ENCODE peak calls at places on chromosomes 6 and 20, in six cellular contexts. Z is HAP-1, P is mucosa of descending colon, U is tibial nerve, I is pancreas, Q is osteoblast. A is an unnamed sample. For H3K4me1, the result is how much of the 10 kb centered on the place peaks cover.

GRCh38 chr20:51067792-51068191 is 44.9 kb upstream of the KCNG1 start:
- DNase-seq in Z (no peak), P (no peak), U (no peak), I (no peak), Q (no peak), A (no peak)

GRCh38 chr6:20946037-20946436 is 411.8 kb downstream of the CDKAL1 start:
- DNase-seq in Z (no peak), P (no peak), U (no peak), I (no peak), Q (peak), A (no peak)

GRCh38 chr20:676315-676937 is 824 bp upstream of the SCRT2 start:
- DNase-seq in Z (no peak), P (no peak), U (no peak), I (peak), Q (peak), A (no peak)

GRCh38 chr20:39070484-39071231 is 108.5 kb downstream of the DHX35 start:
- DNase-seq in Z (no peak), P (no peak), U (no peak), I (no peak), Q (peak), A (no peak)

GRCh38 chr20:31869942-31870702 is at the start of the genes DUSP15 and TTLL9:
- DNase-seq in Z (peak), P (no peak), U (peak), I (peak), Q (peak), A (no peak)

GRCh38 chr20:10077886-10078285 is 43.1 kb downstream of the ANKEF1 start:
- DNase-seq in Z (no peak), P (no peak), U (no peak), I (no peak), Q (no peak), A (no peak)

GRCh38 chr6:118940770-118941169 is 5.8 kb upstream of the MCM9 start:
- DNase-seq in Z (no peak), P (no peak), U (no peak), I (no peak), Q (no peak), A (no peak)

GRCh38 chr6:161370882-161371281 is 97.0 kb upstream of the AGPAT4 start:
- DNase-seq in Z (peak), P (no peak), U (no peak), I (peak), Q (peak), A (peak)

GRCh38 chr6:26388014-26388413 is 5.1 kb downstream of the BTN2A2 start:
- DNase-seq in Z (no peak), P (no peak), U (no peak), I (no peak), Q (no peak), A (no peak)

GRCh38 chr20:38018385-38018784 is 14.9 kb downstream of the TTI1 start:
- DNase-seq in Z (no peak), P (no peak), U (no peak), I (no peak), Q (no peak), A (no peak)

GRCh38 chr20:34260208-34260942 is 19.2 kb downstream of the ASIP start:
- DNase-seq in Z (no peak), P (no peak), U (no peak), I (no peak), Q (no peak), A (no peak)

GRCh38 chr6:39853604-39854003 is 61.4 kb downstream of the DAAM2 start:
- DNase-seq in Z (no peak), P (no peak), U (no peak), I (no peak), Q (no peak), A (no peak)

GRCh38 chr6:39855356-39855995 is 63.3 kb downstream of the DAAM2 start:
- DNase-seq in Z (no peak), P (no peak), U (no peak), I (no peak), Q (peak), A (no peak)

GRCh38 chr6:39861663-39862062 is 69.5 kb downstream of the DAAM2 start:
- DNase-seq in Z (no peak), P (no peak), U (no peak), I (no peak), Q (no peak), A (no peak)

GRCh38 chr6:39859025-39859424 is 66.8 kb downstream of the DAAM2 start:
- DNase-seq in Z (no peak), P (no peak), U (no peak), I (no peak), Q (no peak), A (no peak)
- H3K4me1 ChIP-seq in Z (under half), P (under half), U (half or more), I (under half), Q (under half), A (under half)

DNA sequence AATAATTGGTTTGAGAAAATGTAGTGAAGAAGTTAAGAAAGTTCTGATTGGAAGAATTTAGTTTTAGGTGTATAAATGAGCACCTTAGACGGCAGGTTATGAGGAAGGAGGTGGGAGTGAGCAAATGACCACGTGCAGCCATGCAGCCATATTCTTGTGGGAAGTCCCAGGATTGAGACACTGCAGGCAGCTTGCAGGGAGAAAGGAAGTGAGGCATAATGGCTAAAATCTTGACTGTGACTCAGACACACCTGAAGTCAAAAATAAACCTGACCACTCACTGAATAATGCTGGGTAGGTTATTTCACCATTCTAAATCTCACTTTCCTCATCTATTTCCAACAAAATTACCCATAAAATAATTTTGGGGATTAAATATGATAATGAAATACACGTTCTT is 16.6 kb downstream of the DSE start:
- DNase-seq in Z (no peak), P (no peak), U (no peak), I (no peak), Q (no peak), A (no peak)
- H3K4me1 ChIP-seq in Z (under half), P (under half), U (half or more), I (under half), Q (half or more), A (under half)

GRCh38 chr20:1815502-1816085 is 79.6 kb upstream of the SIRPA start:
- DNase-seq in Z (no peak), P (no peak), U (no peak), I (no peak), Q (no peak), A (no peak)

GRCh38 chr20:1811621-1812498 is 83.3 kb upstream of the SIRPA start:
- DNase-seq in Z (peak), P (no peak), U (no peak), I (no peak), Q (no peak), A (no peak)

GRCh38 chr20:1813101-1813529 is 82.1 kb upstream of the SIRPA start:
- DNase-seq in Z (no peak), P (no peak), U (peak), I (no peak), Q (peak), A (no peak)

GRCh38 chr20:1816384-1817381 is 78.5 kb upstream of the SIRPA start:
- DNase-seq in Z (no peak), P (no peak), U (no peak), I (no peak), Q (peak), A (no peak)

DNA sequence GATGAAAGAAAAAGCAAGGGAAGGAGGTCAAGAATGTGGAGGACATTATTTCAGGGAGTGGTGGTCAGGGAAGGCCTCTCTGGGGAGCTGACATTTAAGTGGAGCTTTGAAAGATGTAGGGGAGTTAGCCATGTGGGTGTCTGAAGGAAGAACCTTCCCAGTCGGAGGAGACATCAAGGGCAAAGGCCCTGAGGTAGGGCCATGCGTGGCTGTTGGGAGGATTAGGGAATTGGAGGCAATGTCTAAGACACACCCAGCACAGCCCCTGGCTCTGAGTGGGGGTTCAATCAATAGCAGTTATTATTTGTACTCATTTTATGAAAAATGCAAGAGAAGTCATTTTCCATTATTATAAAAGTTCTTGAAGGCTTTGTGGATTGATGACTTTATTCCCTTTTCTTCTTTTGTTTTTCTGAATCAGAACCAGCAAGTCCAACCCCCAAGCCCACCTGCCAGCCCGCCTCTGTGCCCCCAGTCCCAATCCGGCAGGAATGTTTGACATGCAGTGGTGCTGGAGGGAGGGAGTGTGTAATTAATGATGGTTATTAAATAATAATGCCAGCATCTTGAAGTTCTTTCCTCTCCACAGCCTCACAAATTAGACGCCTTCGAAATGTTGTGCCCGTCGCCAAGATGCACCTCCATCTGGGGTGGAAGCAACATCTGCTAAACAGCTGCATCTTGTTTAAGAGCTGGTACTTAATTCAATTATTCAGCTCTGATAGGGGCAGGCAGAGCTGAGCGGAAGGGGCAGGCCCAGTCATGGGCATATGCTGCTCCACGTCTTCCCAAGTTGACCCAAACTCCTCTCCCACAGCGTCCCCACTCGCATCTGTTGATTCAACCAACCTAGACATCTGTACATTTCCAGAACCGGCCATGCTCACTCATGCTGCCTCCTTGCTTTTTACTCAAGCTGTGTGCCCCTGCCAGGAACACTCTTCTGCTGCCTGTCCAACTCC is 81.3 kb upstream of the SIRPA start:
- DNase-seq in Z (no peak), P (no peak), U (no peak), I (no peak), Q (no peak), A (peak)
- H3K4me1 ChIP-seq in Z (under half), P (under half), U (half or more), I (under half), Q (half or more), A (under half)

GRCh38 chr6:9806195-9806594 is 608.7 kb downstream of the TFAP2A start:
- DNase-seq in Z (no peak), P (no peak), U (no peak), I (no peak), Q (no peak), A (no peak)
- H3K4me1 ChIP-seq in Z (under half), P (under half), U (under half), I (under half), Q (under half), A (under half)

GRCh38 chr20:61556116-61556515 is 304.1 kb downstream of the CDH4 start:
- DNase-seq in Z (no peak), P (no peak), U (no peak), I (no peak), Q (peak), A (no peak)
- H3K4me1 ChIP-seq in Z (under half), P (under half), U (under half), I (under half), Q (under half), A (under half)

GRCh38 chr6:3186974-3187382 is 29.6 kb upstream of the TUBB2A start:
- DNase-seq in Z (no peak), P (no peak), U (no peak), I (no peak), Q (no peak), A (no peak)

GRCh38 chr6:3190056-3190455 is 32.7 kb upstream of the TUBB2A start:
- DNase-seq in Z (no peak), P (no peak), U (no peak), I (no peak), Q (no peak), A (no peak)

GRCh38 chr6:3190779-3191178 is 33.4 kb upstream of the TUBB2A start:
- DNase-seq in Z (no peak), P (no peak), U (no peak), I (no peak), Q (no peak), A (no peak)

GRCh38 chr6:3193102-3193837 is 34.2 kb downstream of the TUBB2B start:
- DNase-seq in Z (no peak), P (no peak), U (no peak), I (no peak), Q (no peak), A (no peak)

DNA sequence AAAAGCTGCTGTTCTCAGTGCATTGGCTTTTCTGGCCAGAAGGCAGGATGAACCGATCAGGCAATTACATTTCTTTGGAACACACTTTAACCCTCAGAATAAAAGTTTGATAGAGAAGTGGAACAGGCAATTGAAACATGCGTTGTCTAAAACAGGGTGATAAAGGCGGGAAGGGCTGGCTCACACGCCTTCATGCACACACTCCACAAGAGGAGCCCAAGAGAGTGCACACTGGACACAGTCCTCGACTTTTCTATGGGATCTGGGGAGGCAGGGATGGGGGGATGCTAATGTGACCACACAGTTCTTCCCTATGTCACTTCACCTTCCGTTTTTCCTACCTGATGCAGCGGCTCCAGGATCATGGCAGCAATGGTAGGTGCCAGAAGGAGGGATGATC is 30.9 kb upstream of the TUBB2A start:
- DNase-seq in Z (no peak), P (no peak), U (no peak), I (no peak), Q (no peak), A (no peak)
- H3K4me1 ChIP-seq in Z (under half), P (under half), U (under half), I (under half), Q (under half), A (under half)

DNA sequence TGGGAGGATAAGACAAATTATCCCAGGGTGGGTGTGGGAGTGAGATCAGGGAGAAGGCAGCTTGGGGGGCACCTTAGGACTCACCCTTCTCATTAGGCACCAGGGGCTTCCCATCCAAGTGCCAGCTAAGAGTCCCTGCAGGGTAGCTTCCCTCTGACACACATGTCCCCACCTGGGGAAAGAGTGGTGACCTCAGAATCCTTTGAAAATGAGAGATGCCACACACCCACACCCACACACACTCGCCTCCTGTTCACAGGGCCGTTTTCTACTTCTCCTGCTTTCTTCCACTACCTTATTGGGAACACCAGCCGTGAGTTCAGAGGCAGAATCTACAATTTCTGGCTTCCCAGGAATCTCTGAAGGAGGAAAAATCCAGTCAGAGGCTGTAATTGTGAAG is 1.0 kb downstream of the AGER start:
- DNase-seq in Z (no peak), P (no peak), U (no peak), I (no peak), Q (peak), A (no peak)
- H3K4me1 ChIP-seq in Z (under half), P (under half), U (half or more), I (under half), Q (under half), A (half or more)

GRCh38 chr6:11764250-11764604 is 14.4 kb downstream of the ADTRP start:
- DNase-seq in Z (no peak), P (no peak), U (no peak), I (no peak), Q (no peak), A (no peak)

GRCh38 chr6:11767458-11767857 is 11.1 kb downstream of the ADTRP start:
- DNase-seq in Z (no peak), P (no peak), U (no peak), I (no peak), Q (no peak), A (no peak)

GRCh38 chr6:11769244-11769643 is 9.4 kb downstream of the ADTRP start:
- DNase-seq in Z (no peak), P (no peak), U (no peak), I (no peak), Q (no peak), A (no peak)

GRCh38 chr6:11766056-11766455 is 12.5 kb downstream of the ADTRP start:
- DNase-seq in Z (no peak), P (no peak), U (no peak), I (peak), Q (no peak), A (no peak)

GRCh38 chr6:11766589-11767450 is 11.8 kb downstream of the ADTRP start:
- DNase-seq in Z (no peak), P (no peak), U (no peak), I (peak), Q (peak), A (no peak)
- H3K4me1 ChIP-seq in Z (under half), P (under half), U (under half), I (half or more), Q (half or more), A (under half)

GRCh38 chr6:82062219-82062618 is 185.3 kb downstream of the IBTK start:
- DNase-seq in Z (no peak), P (no peak), U (no peak), I (no peak), Q (no peak), A (no peak)

GRCh38 chr6:82057846-82058554 is 189.5 kb downstream of the IBTK start:
- DNase-seq in Z (no peak), P (no peak), U (no peak), I (no peak), Q (no peak), A (no peak)

GRCh38 chr6:82056567-82056966 is 191.0 kb downstream of the IBTK start:
- DNase-seq in Z (no peak), P (no peak), U (no peak), I (no peak), Q (no peak), A (no peak)
- H3K4me1 ChIP-seq in Z (under half), P (under half), U (under half), I (under half), Q (under half), A (under half)